ENCODE peak calls at places on chromosomes 3 and 15, in four cellular contexts. A is M059J, C is NCI-H1417, S is GM20000. L is an unnamed sample.
A peak's percentile ranks its signal among the peaks of the same experiment; 100 is the strongest.

GRCh38 chr3:159082514-159082913 is 280.7 kb downstream of the MFSD1 start:
- DNase-seq in A (peak; percentile 100), C (no peak), S (no peak), L (no peak)

GRCh38 chr3:55897573-55898224 is 410.6 kb upstream of the WNT5A start:
- DNase-seq in A (peak; percentile 49), C (peak; percentile 60), S (no peak), L (no peak)

GRCh38 chr3:11847607-11848006 is 922 bp upstream of the TAMM41 start:
- DNase-seq in A (peak; percentile 5), C (no peak), S (peak; percentile 11), L (no peak)

GRCh38 chr3:42300778-42301177 is 34.8 kb upstream of the CCK start:
- DNase-seq in A (no peak), C (no peak), S (no peak), L (no peak)

GRCh38 chr3:162769559-162769958 is 1273.0 kb downstream of the OTOL1 start:
- DNase-seq in A (peak; percentile 41), C (peak; percentile 36), S (no peak), L (no peak)

GRCh38 chr3:127679534-127680145 is 6.9 kb downstream of the ABTB1 start:
- DNase-seq in A (no peak), C (no peak), S (no peak), L (no peak)

GRCh38 chr3:148036331-148036881 is 627.2 kb downstream of the ZIC1 start:
- DNase-seq in A (peak; percentile 74), C (no peak), S (no peak), L (no peak)

GRCh38 chr3:8581806-8582436 is 62.7 kb downstream of the SSUH2 start:
- DNase-seq in A (no peak), C (no peak), S (no peak), L (no peak)

GRCh38 chr3:152128356-152128755 is 140.4 kb upstream of the MBNL1 start:
- DNase-seq in A (no peak), C (no peak), S (no peak), L (no peak)

GRCh38 chr3:29144807-29145206 is 136.1 kb upstream of the RBMS3 start:
- DNase-seq in A (peak; percentile 2), C (peak; percentile 15), S (no peak), L (no peak)

GRCh38 chr3:149277338-149277813 is 55.7 kb upstream of the CP start:
- DNase-seq in A (peak; percentile 92), C (peak; percentile 68), S (peak; percentile 37), L (peak; percentile 37)

GRCh38 chr3:85846940-85847339 is 888.2 kb downstream of the CADM2 start:
- DNase-seq in A (no peak), C (peak; percentile 72), S (no peak), L (no peak)

GRCh38 chr3:146781606-146782005 is 176.5 kb upstream of the PLSCR5 start:
- DNase-seq in A (no peak), C (no peak), S (no peak), L (no peak)

GRCh38 chr3:167203062-167203461 is 177.0 kb downstream of the ZBBX start:
- DNase-seq in A (peak; percentile 11), C (no peak), S (no peak), L (no peak)

GRCh38 chr3:132972333-132972732 is 65.9 kb upstream of the TMEM108 start:
- DNase-seq in A (peak; percentile 70), C (no peak), S (no peak), L (no peak)

GRCh38 chr3:130849111-130849552 is 44.8 kb upstream of the ATP2C1 start:
- DNase-seq in A (peak; percentile 10), C (peak; percentile 86), S (no peak), L (peak; percentile 32)

GRCh38 chr3:107240183-107241091 is 136.8 kb upstream of the CCDC54 start:
- DNase-seq in A (peak; percentile 84), C (peak; percentile 74), S (peak; percentile 84), L (peak; percentile 80)

GRCh38 chr3:17505856-17506255 is 236.6 kb downstream of the TBC1D5 start:
- DNase-seq in A (peak; percentile 18), C (no peak), S (no peak), L (no peak)

GRCh38 chr3:100893590-100893989 is 99.6 kb downstream of the ABI3BP start:
- DNase-seq in A (peak; percentile 44), C (peak; percentile 12), S (no peak), L (peak; percentile 5)

GRCh38 chr3:63462732-63463131 is 184.6 kb downstream of the SYNPR start:
- DNase-seq in A (no peak), C (peak; percentile 9), S (no peak), L (no peak)

GRCh38 chr15:83720466-83720865 is 66.5 kb downstream of the ADAMTSL3 start:
- DNase-seq in A (no peak), C (no peak), S (no peak), L (no peak)

GRCh38 chr15:68020685-68021084 is 33.4 kb upstream of the PIAS1 start:
- DNase-seq in A (no peak), C (no peak), S (no peak), L (no peak)

GRCh38 chr15:32994810-32995424 is 199.6 kb downstream of the FMN1 start:
- DNase-seq in A (peak; percentile 51), C (peak; percentile 71), S (peak; percentile 35), L (peak; percentile 44)

GRCh38 chr3:125322166-125322565 is 53.0 kb downstream of the ZNF148 start:
- DNase-seq in A (peak; percentile 96), C (no peak), S (no peak), L (no peak)

GRCh38 chr3:193868590-193868989 is 267.4 kb upstream of the HES1 start:
- DNase-seq in A (no peak), C (no peak), S (no peak), L (peak; percentile 41)

GRCh38 chr3:8497582-8497981 is 4.0 kb upstream of the LMCD1 start:
- DNase-seq in A (peak; percentile 79), C (no peak), S (no peak), L (no peak)

GRCh38 chr3:173733029-173733652 is 335.6 kb downstream of the NLGN1 start:
- DNase-seq in A (peak; percentile 65), C (peak; percentile 36), S (no peak), L (peak; percentile 7)

GRCh38 chr3:98945006-98945626 is 43.6 kb upstream of the DCBLD2 start:
- DNase-seq in A (no peak), C (no peak), S (no peak), L (no peak)

GRCh38 chr3:107450254-107450653 is 72.5 kb upstream of the BBX start:
- DNase-seq in A (peak; percentile 72), C (no peak), S (no peak), L (no peak)

GRCh38 chr3:10520118-10520517 is 14.7 kb upstream of the ATP2B2 start:
- DNase-seq in A (no peak), C (peak; percentile 74), S (no peak), L (no peak)